ENCODE peak calls at places on chromosomes 12 and 14, in four cellular contexts. W, E, U and N are unnamed samples.

GRCh38 chr14:96502621-96503251 is 554 bp downstream of the PAPOLA start:
- DNase-seq in U (peak), W (no peak), E (no peak), N (peak)

GRCh38 chr12:78209851-78210493 is 379.3 kb downstream of the NAV3 start:
- DNase-seq in W (no peak), U (no peak), E (no peak), N (no peak)

GRCh38 chr14:35050652-35051051 is 4.6 kb downstream of the FAM177A1 start:
- DNase-seq in W (no peak), E (no peak), U (no peak), N (no peak)

GRCh38 chr12:114221136-114221838 is 184.7 kb downstream of the TBX5 start:
- DNase-seq in U (no peak), W (no peak), E (no peak), N (no peak)

GRCh38 chr12:12081836-12082497 is 11.2 kb downstream of the BCL2L14 start:
- DNase-seq in W (no peak), U (no peak), E (no peak), N (peak)

GRCh38 chr12:102120564-102120873 is 536 bp downstream of the PARPBP start:
- DNase-seq in E (no peak), W (no peak), U (no peak), N (no peak)

GRCh38 chr12:57836442-57837375 is 9.8 kb downstream of the CTDSP2 start:
- DNase-seq in W (peak), U (peak), E (peak), N (peak)

GRCh38 chr12:124030510-124030909 is 57.5 kb downstream of the ZNF664 start:
- DNase-seq in E (peak), U (no peak), W (no peak), N (no peak)

GRCh38 chr12:1500095-1500801 is 94.1 kb downstream of the FBXL14 start:
- DNase-seq in E (no peak), U (no peak), W (no peak), N (no peak)

GRCh38 chr12:65826513-65827171 is 2.4 kb downstream of the HMGA2 start:
- DNase-seq in U (no peak), E (no peak), W (no peak), N (no peak)

GRCh38 chr12:57989837-57990236 is 48.5 kb downstream of the ATP23 start:
- DNase-seq in W (no peak), U (no peak), E (no peak), N (no peak)

GRCh38 chr14:60575008-60575407 is 66.1 kb downstream of the SIX6 start:
- DNase-seq in E (no peak), W (no peak), U (no peak), N (no peak)

GRCh38 chr12:95641299-95641947 is 90.1 kb upstream of the USP44 start:
- DNase-seq in U (no peak), W (no peak), E (no peak), N (no peak)

GRCh38 chr12:86634706-86635410 is 378.7 kb upstream of the MGAT4C start:
- DNase-seq in U (no peak), E (no peak), W (no peak), N (no peak)

GRCh38 chr12:71900091-71900490 is 38.6 kb upstream of the TPH2 start:
- DNase-seq in E (no peak), W (no peak), U (no peak), N (no peak)

GRCh38 chr14:52551696-52552062 is 626 bp downstream of the TXNDC16 start:
- DNase-seq in W (no peak), U (no peak), E (no peak), N (peak)

GRCh38 chr14:99566009-99566389 is 38.0 kb downstream of the CCDC85C start:
- DNase-seq in W (no peak), E (no peak), U (peak), N (no peak)

GRCh38 chr14:95440951-95441350 is 75.5 kb downstream of the SYNE3 start:
- DNase-seq in E (no peak), U (no peak), W (no peak), N (no peak)

GRCh38 chr12:15212877-15213276 is 8.3 kb downstream of the RERG start:
- DNase-seq in U (no peak), E (no peak), W (no peak), N (no peak)

GRCh38 chr12:101490286-101490920 is 15.3 kb downstream of the SPIC start:
- DNase-seq in E (no peak), W (no peak), U (no peak), N (peak)

GRCh38 chr14:104293231-104293841 is 154.9 kb downstream of the KIF26A start:
- DNase-seq in U (peak), E (no peak), W (no peak), N (no peak)

GRCh38 chr12:58030566-58031279 is 89.4 kb downstream of the ATP23 start:
- DNase-seq in W (no peak), E (no peak), U (no peak), N (no peak)

GRCh38 chr12:78194448-78194847 is 363.8 kb downstream of the NAV3 start:
- DNase-seq in E (no peak), W (no peak), U (no peak), N (no peak)

GRCh38 chr12:131568336-131568735 is 142.6 kb upstream of the SFSWAP start:
- DNase-seq in U (no peak), W (no peak), E (no peak), N (no peak)

GRCh38 chr12:123150273-123150803 is 552 bp downstream of the PITPNM2 start:
- DNase-seq in W (no peak), U (no peak), E (peak), N (peak)

GRCh38 chr14:68248481-68249255 is 429.1 kb downstream of the RAD51B start:
- DNase-seq in W (peak), U (no peak), E (peak), N (peak)

GRCh38 chr14:80584638-80585505 is 356.7 kb downstream of the CEP128 start:
- DNase-seq in W (no peak), U (no peak), E (no peak), N (no peak)

GRCh38 chr12:96134200-96134599 is 60.0 kb upstream of the ELK3 start:
- DNase-seq in W (no peak), E (no peak), U (no peak), N (no peak)

GRCh38 chr12:102300824-102301461 is 103.3 kb upstream of the PMCH start:
- DNase-seq in W (peak), E (no peak), U (no peak), N (peak)

GRCh38 chr12:40718878-40719372 is 26.7 kb downstream of the CNTN1 start:
- DNase-seq in E (no peak), U (no peak), W (no peak), N (no peak)

GRCh38 chr14:22124071-22124613 is 450.5 kb upstream of the OR4E1 start:
- DNase-seq in W (no peak), E (no peak), U (no peak), N (no peak)

GRCh38 chr12:117280019-117280680 is 81.3 kb downstream of the NOS1 start:
- DNase-seq in W (no peak), E (no peak), U (no peak), N (no peak)

GRCh38 chr12:13564266-13564810 is 367.8 kb downstream of the EMP1 start:
- DNase-seq in E (no peak), W (no peak), U (no peak), N (no peak)

GRCh38 chr14:92589213-92589852 is 75.8 kb downstream of the RIN3 start:
- DNase-seq in E (no peak), U (no peak), W (no peak), N (no peak)
- TF ChIP-seq CTCF in E (peak), U (no peak), W (peak), N (peak)

GRCh38 chr14:74324945-74325361 is 22.2 kb upstream of the ABCD4 start:
- DNase-seq in E (no peak), W (no peak), U (no peak), N (peak)
- TF ChIP-seq CTCF in E (no peak), W (peak), U (peak), N (peak)

GRCh38 chr12:81450920-81451739 is 308.0 kb downstream of the PPFIA2 start:
- DNase-seq in U (no peak), E (no peak), W (no peak), N (peak)
- TF ChIP-seq CTCF in U (peak), E (peak), W (peak), N (peak)

DNA sequence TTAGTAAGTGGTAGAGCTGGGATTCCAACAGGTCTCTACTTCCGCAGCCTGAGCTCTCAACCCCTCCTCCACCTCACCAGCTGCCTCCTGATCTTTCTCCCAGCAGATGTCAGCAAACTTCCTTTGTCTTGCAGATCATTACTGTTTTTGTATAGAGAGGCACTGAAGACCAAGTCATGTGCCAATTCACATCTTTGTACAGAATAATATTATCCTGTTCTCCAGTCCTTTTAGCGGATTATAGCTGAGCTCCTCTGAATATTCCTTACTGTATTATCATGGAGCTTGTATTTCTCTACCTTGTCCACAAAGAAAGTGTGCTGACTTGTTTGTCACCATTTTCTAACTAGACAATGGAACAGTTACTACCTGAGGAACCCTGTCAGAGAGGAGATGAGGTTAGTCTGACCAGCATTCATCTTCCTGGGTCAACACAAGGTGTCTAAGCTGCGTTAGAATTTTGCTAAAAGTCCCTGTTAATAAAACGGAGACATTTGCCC is 142.3 kb upstream of the ARHGAP5 start:
- DNase-seq in W (no peak), E (no peak), U (no peak), N (no peak)
- TF ChIP-seq CTCF in W (peak), E (no peak), U (peak), N (no peak)